ENCODE peak calls at places on chromosomes 12 and 14, in nine cellular contexts. One of them, this sample, is unnamed.

GRCh38 chr12:105212431-105212830 is 23.5 kb downstream of the APPL2 start:
- DNase-seq in right cardiac atrium: peak
- DNase-seq in H1: no peak
- DNase-seq in psoas muscle: no peak
- DNase-seq in substantia nigra: no peak
- DNase-seq in cardiac muscle cell: no peak
- DNase-seq in stomach: no peak
- DNase-seq in neural progenitor cell: no peak
- DNase-seq in body of pancreas: no peak
- DNase-seq in this sample: no peak

GRCh38 chr12:59077153-59077930 is 157.0 kb upstream of the LRIG3 start:
- DNase-seq in right cardiac atrium: peak
- DNase-seq in H1: no peak
- DNase-seq in psoas muscle: no peak
- DNase-seq in substantia nigra: no peak
- DNase-seq in cardiac muscle cell: no peak
- DNase-seq in stomach: peak
- DNase-seq in neural progenitor cell: peak
- DNase-seq in body of pancreas: peak
- DNase-seq in this sample: no peak

GRCh38 chr12:131445184-131445974 is 265.5 kb upstream of the SFSWAP start:
- DNase-seq in right cardiac atrium: no peak
- DNase-seq in H1: no peak
- DNase-seq in psoas muscle: no peak
- DNase-seq in substantia nigra: no peak
- DNase-seq in cardiac muscle cell: no peak
- DNase-seq in stomach: peak
- DNase-seq in neural progenitor cell: peak
- DNase-seq in body of pancreas: no peak
- DNase-seq in this sample: no peak

GRCh38 chr12:22700126-22700525 is 75.2 kb downstream of the ETNK1 start:
- DNase-seq in right cardiac atrium: no peak
- DNase-seq in H1: no peak
- DNase-seq in psoas muscle: no peak
- DNase-seq in substantia nigra: no peak
- DNase-seq in cardiac muscle cell: no peak
- DNase-seq in stomach: no peak
- DNase-seq in neural progenitor cell: no peak
- DNase-seq in body of pancreas: no peak
- DNase-seq in this sample: no peak

GRCh38 chr12:89782807-89783206 is 74.2 kb upstream of the ATP2B1 start:
- DNase-seq in right cardiac atrium: no peak
- DNase-seq in H1: no peak
- DNase-seq in psoas muscle: no peak
- DNase-seq in substantia nigra: no peak
- DNase-seq in cardiac muscle cell: no peak
- DNase-seq in stomach: no peak
- DNase-seq in neural progenitor cell: no peak
- DNase-seq in body of pancreas: no peak
- DNase-seq in this sample: no peak

GRCh38 chr14:62179367-62180018 is 417.3 kb downstream of the SNAPC1 start:
- DNase-seq in right cardiac atrium: no peak
- DNase-seq in H1: peak
- DNase-seq in psoas muscle: no peak
- DNase-seq in substantia nigra: peak
- DNase-seq in cardiac muscle cell: peak
- DNase-seq in stomach: peak
- DNase-seq in neural progenitor cell: peak
- DNase-seq in body of pancreas: peak
- DNase-seq in this sample: no peak

GRCh38 chr12:78473561-78473960 is 391.0 kb upstream of the SYT1 start:
- DNase-seq in right cardiac atrium: no peak
- DNase-seq in H1: no peak
- DNase-seq in psoas muscle: no peak
- DNase-seq in substantia nigra: no peak
- DNase-seq in cardiac muscle cell: no peak
- DNase-seq in stomach: no peak
- DNase-seq in neural progenitor cell: no peak
- DNase-seq in body of pancreas: no peak
- DNase-seq in this sample: no peak

GRCh38 chr14:85124896-85125295 is 405.0 kb upstream of the FLRT2 start:
- DNase-seq in right cardiac atrium: no peak
- DNase-seq in H1: no peak
- DNase-seq in psoas muscle: no peak
- DNase-seq in substantia nigra: no peak
- DNase-seq in cardiac muscle cell: no peak
- DNase-seq in stomach: no peak
- DNase-seq in neural progenitor cell: no peak
- DNase-seq in body of pancreas: no peak
- DNase-seq in this sample: no peak

GRCh38 chr12:67501362-67501761 is 147.2 kb upstream of the DYRK2 start:
- DNase-seq in right cardiac atrium: no peak
- DNase-seq in H1: no peak
- DNase-seq in psoas muscle: no peak
- DNase-seq in substantia nigra: no peak
- DNase-seq in cardiac muscle cell: no peak
- DNase-seq in stomach: no peak
- DNase-seq in neural progenitor cell: no peak
- DNase-seq in body of pancreas: no peak
- DNase-seq in this sample: no peak

DNA sequence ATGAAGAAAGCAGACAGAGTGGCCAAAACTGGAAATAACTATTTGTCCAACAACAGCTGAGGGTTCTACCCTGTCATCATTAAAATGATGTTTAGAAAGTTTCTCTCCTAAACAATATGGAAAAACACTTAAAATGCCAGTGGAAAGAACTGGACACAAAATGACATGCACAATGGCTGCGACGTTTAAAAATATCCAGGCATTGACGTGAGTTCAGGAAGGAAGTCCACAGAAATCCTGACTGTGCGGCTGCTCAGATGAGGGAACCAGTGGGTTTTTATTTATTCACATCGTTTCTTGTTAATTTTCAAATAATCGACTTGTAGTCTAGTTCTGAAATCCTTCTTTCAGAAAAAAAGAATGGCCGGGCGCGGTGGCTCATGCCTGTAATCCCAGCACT is 58.3 kb downstream of the CCNK start:
- DNase-seq in right cardiac atrium: no peak
- DNase-seq in H1: no peak
- DNase-seq in psoas muscle: no peak
- DNase-seq in substantia nigra: no peak
- DNase-seq in cardiac muscle cell: no peak
- DNase-seq in stomach: no peak
- DNase-seq in neural progenitor cell: no peak
- DNase-seq in body of pancreas: no peak
- DNase-seq in this sample: no peak
- H3K27ac ChIP-seq in right cardiac atrium: no peak
- H3K27ac ChIP-seq in H1: no peak
- H3K27ac ChIP-seq in psoas muscle: peak
- H3K27ac ChIP-seq in substantia nigra: no peak
- H3K27ac ChIP-seq in cardiac muscle cell: no peak
- H3K27ac ChIP-seq in stomach: no peak
- H3K27ac ChIP-seq in neural progenitor cell: no peak
- H3K27ac ChIP-seq in body of pancreas: no peak
- H3K27ac ChIP-seq in this sample: no peak

GRCh38 chr14:41830679-41831078 is 224.0 kb downstream of the LRFN5 start:
- DNase-seq in right cardiac atrium: peak
- DNase-seq in H1: no peak
- DNase-seq in psoas muscle: no peak
- DNase-seq in substantia nigra: no peak
- DNase-seq in cardiac muscle cell: no peak
- DNase-seq in stomach: no peak
- DNase-seq in neural progenitor cell: no peak
- DNase-seq in body of pancreas: no peak
- DNase-seq in this sample: no peak

GRCh38 chr14:41824441-41824840 is 217.8 kb downstream of the LRFN5 start:
- DNase-seq in right cardiac atrium: no peak
- DNase-seq in H1: no peak
- DNase-seq in psoas muscle: no peak
- DNase-seq in substantia nigra: no peak
- DNase-seq in cardiac muscle cell: no peak
- DNase-seq in stomach: no peak
- DNase-seq in neural progenitor cell: no peak
- DNase-seq in body of pancreas: no peak
- DNase-seq in this sample: no peak

DNA sequence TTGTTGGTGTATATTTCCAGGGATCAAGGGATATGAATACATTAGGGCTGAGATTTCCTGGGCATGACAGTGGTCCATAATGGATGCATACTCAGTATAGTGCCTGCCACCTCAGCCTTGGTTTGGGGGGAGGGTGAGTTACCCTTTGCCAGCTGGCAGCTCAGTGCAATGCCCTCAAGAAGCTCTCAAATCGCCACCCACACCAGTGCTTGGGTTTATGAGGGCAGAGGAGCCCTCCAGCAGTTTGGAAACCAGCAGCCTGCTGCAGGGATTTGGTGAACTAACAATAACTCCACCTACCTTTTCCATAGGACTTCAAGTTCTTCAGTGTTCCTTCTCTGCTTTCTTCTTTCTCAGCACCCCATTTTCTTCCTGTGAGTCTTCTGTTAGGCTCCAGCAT is 218.9 kb downstream of the LRFN5 start:
- DNase-seq in right cardiac atrium: no peak
- DNase-seq in H1: no peak
- DNase-seq in psoas muscle: no peak
- DNase-seq in substantia nigra: no peak
- DNase-seq in cardiac muscle cell: no peak
- DNase-seq in stomach: no peak
- DNase-seq in neural progenitor cell: no peak
- DNase-seq in body of pancreas: no peak
- DNase-seq in this sample: no peak
- H3K27ac ChIP-seq in right cardiac atrium: no peak
- H3K27ac ChIP-seq in H1: no peak
- H3K27ac ChIP-seq in psoas muscle: no peak
- H3K27ac ChIP-seq in substantia nigra: no peak
- H3K27ac ChIP-seq in cardiac muscle cell: no peak
- H3K27ac ChIP-seq in stomach: no peak
- H3K27ac ChIP-seq in neural progenitor cell: no peak
- H3K27ac ChIP-seq in body of pancreas: no peak
- H3K27ac ChIP-seq in this sample: no peak

GRCh38 chr14:23120405-23121251 is 1.6 kb upstream of the CEBPE start:
- DNase-seq in right cardiac atrium: peak
- DNase-seq in H1: peak
- DNase-seq in psoas muscle: peak
- DNase-seq in substantia nigra: peak
- DNase-seq in cardiac muscle cell: peak
- DNase-seq in stomach: peak
- DNase-seq in neural progenitor cell: peak
- DNase-seq in body of pancreas: peak
- DNase-seq in this sample: peak

GRCh38 chr14:23119362-23120327 is 590 bp upstream of the CEBPE start:
- DNase-seq in right cardiac atrium: no peak
- DNase-seq in H1: no peak
- DNase-seq in psoas muscle: no peak
- DNase-seq in substantia nigra: no peak
- DNase-seq in cardiac muscle cell: no peak
- DNase-seq in stomach: no peak
- DNase-seq in neural progenitor cell: peak
- DNase-seq in body of pancreas: peak
- DNase-seq in this sample: no peak

GRCh38 chr14:23117371-23118020 is 1.6 kb downstream of the CEBPE start:
- DNase-seq in right cardiac atrium: no peak
- DNase-seq in H1: no peak
- DNase-seq in psoas muscle: no peak
- DNase-seq in substantia nigra: no peak
- DNase-seq in cardiac muscle cell: no peak
- DNase-seq in stomach: no peak
- DNase-seq in neural progenitor cell: no peak
- DNase-seq in body of pancreas: no peak
- DNase-seq in this sample: no peak

GRCh38 chr14:23121401-23121800 is 2.3 kb upstream of the CEBPE start:
- DNase-seq in right cardiac atrium: peak
- DNase-seq in H1: no peak
- DNase-seq in psoas muscle: no peak
- DNase-seq in substantia nigra: no peak
- DNase-seq in cardiac muscle cell: no peak
- DNase-seq in stomach: peak
- DNase-seq in neural progenitor cell: peak
- DNase-seq in body of pancreas: peak
- DNase-seq in this sample: no peak

GRCh38 chr14:23118506-23119361 is at the start of gene CEBPE:
- DNase-seq in right cardiac atrium: no peak
- DNase-seq in H1: no peak
- DNase-seq in psoas muscle: no peak
- DNase-seq in substantia nigra: no peak
- DNase-seq in cardiac muscle cell: no peak
- DNase-seq in stomach: no peak
- DNase-seq in neural progenitor cell: no peak
- DNase-seq in body of pancreas: no peak
- DNase-seq in this sample: no peak
- H3K27ac ChIP-seq in right cardiac atrium: no peak
- H3K27ac ChIP-seq in H1: no peak
- H3K27ac ChIP-seq in psoas muscle: no peak
- H3K27ac ChIP-seq in substantia nigra: peak
- H3K27ac ChIP-seq in cardiac muscle cell: no peak
- H3K27ac ChIP-seq in stomach: peak
- H3K27ac ChIP-seq in neural progenitor cell: peak
- H3K27ac ChIP-seq in body of pancreas: no peak
- H3K27ac ChIP-seq in this sample: no peak

GRCh38 chr12:94965982-94966381 is 37.5 kb downstream of the NDUFA12 start:
- DNase-seq in right cardiac atrium: no peak
- DNase-seq in H1: no peak
- DNase-seq in psoas muscle: no peak
- DNase-seq in substantia nigra: no peak
- DNase-seq in cardiac muscle cell: no peak
- DNase-seq in stomach: no peak
- DNase-seq in neural progenitor cell: no peak
- DNase-seq in body of pancreas: no peak
- DNase-seq in this sample: no peak

GRCh38 chr12:94962680-94963079 is 40.8 kb downstream of the NDUFA12 start:
- DNase-seq in right cardiac atrium: no peak
- DNase-seq in H1: no peak
- DNase-seq in psoas muscle: no peak
- DNase-seq in substantia nigra: no peak
- DNase-seq in cardiac muscle cell: no peak
- DNase-seq in stomach: no peak
- DNase-seq in neural progenitor cell: no peak
- DNase-seq in body of pancreas: no peak
- DNase-seq in this sample: no peak

GRCh38 chr12:94956936-94957464 is 46.5 kb downstream of the NDUFA12 start:
- DNase-seq in right cardiac atrium: no peak
- DNase-seq in H1: no peak
- DNase-seq in psoas muscle: no peak
- DNase-seq in substantia nigra: no peak
- DNase-seq in cardiac muscle cell: no peak
- DNase-seq in stomach: no peak
- DNase-seq in neural progenitor cell: no peak
- DNase-seq in body of pancreas: no peak
- DNase-seq in this sample: no peak

GRCh38 chr12:94963649-94964048 is 39.8 kb downstream of the NDUFA12 start:
- DNase-seq in right cardiac atrium: no peak
- DNase-seq in H1: no peak
- DNase-seq in psoas muscle: no peak
- DNase-seq in substantia nigra: no peak
- DNase-seq in cardiac muscle cell: no peak
- DNase-seq in stomach: no peak
- DNase-seq in neural progenitor cell: no peak
- DNase-seq in body of pancreas: no peak
- DNase-seq in this sample: no peak

DNA sequence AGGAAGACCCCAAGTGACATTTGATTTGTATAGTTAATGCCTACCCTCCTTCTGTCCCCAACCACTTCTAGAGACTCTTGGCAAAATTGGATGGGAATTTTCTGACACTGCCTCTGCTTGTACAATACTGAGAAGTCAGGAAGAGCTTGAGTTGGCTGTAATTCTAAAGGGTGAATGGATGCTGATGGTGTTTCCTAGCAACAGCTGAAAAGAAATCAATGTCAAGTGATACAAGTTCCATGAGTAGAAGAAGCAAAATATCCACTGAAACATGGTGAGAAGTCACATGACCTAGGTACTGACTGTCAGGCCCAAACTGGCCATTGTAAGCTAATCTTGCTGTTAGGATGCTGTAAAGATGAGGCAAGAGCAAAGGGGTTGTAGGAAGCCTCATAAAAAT is 42.1 kb downstream of the NDUFA12 start:
- DNase-seq in right cardiac atrium: no peak
- DNase-seq in H1: no peak
- DNase-seq in psoas muscle: no peak
- DNase-seq in substantia nigra: no peak
- DNase-seq in cardiac muscle cell: no peak
- DNase-seq in stomach: no peak
- DNase-seq in neural progenitor cell: no peak
- DNase-seq in body of pancreas: no peak
- DNase-seq in this sample: no peak
- H3K27ac ChIP-seq in right cardiac atrium: no peak
- H3K27ac ChIP-seq in H1: no peak
- H3K27ac ChIP-seq in psoas muscle: no peak
- H3K27ac ChIP-seq in substantia nigra: no peak
- H3K27ac ChIP-seq in cardiac muscle cell: no peak
- H3K27ac ChIP-seq in stomach: no peak
- H3K27ac ChIP-seq in neural progenitor cell: no peak
- H3K27ac ChIP-seq in body of pancreas: no peak
- H3K27ac ChIP-seq in this sample: no peak